ENCODE peak calls at places on chromosomes 11 and 22, in four cellular contexts. R is B cell, J is cardiac muscle cell, Q is type B pancreatic cell. M is an unnamed sample.

GRCh38 chr11:17519031-17519430 is 25.2 kb downstream of the USH1C start:
- DNase-seq in R (no peak), J (no peak), Q (no peak), M (no peak)

GRCh38 chr11:119338318-119338890 is 2.3 kb downstream of the C1QTNF5 start:
- DNase-seq in R (peak), J (peak), Q (peak), M (peak)

GRCh38 chr11:14270690-14271542 is 88.1 kb downstream of the RRAS2 start:
- DNase-seq in R (peak), J (no peak), Q (no peak), M (no peak)

GRCh38 chr22:44362249-44363040 is 49.7 kb upstream of the SHISAL1 start:
- DNase-seq in R (no peak), J (no peak), Q (no peak), M (no peak)

GRCh38 chr11:110331626-110332025 is 35.2 kb upstream of the RDX start:
- DNase-seq in R (no peak), J (no peak), Q (no peak), M (no peak)

GRCh38 chr22:38734203-38735100 is 21.3 kb downstream of the SUN2 start:
- DNase-seq in R (no peak), J (no peak), Q (no peak), M (no peak)

GRCh38 chr11:94788396-94788795 is 20.2 kb downstream of the AMOTL1 start:
- DNase-seq in R (no peak), J (no peak), Q (no peak), M (no peak)

GRCh38 chr11:64542172-64543125 is 48.6 kb upstream of the SLC22A12 start:
- DNase-seq in R (no peak), J (no peak), Q (no peak), M (no peak)

GRCh38 chr11:7032692-7033091 is 12.4 kb downstream of the NLRP14 start:
- DNase-seq in R (no peak), J (no peak), Q (no peak), M (no peak)

GRCh38 chr22:31497148-31497938 is 1.0 kb downstream of the SFI1 start:
- DNase-seq in R (no peak), J (no peak), Q (no peak), M (no peak)

GRCh38 chr22:31492151-31492550 is 2.5 kb upstream of the EIF4ENIF1 start:
- DNase-seq in R (no peak), J (peak), Q (no peak), M (no peak)

GRCh38 chr22:31495343-31495742 is 993 bp upstream of the SFI1 start:
- DNase-seq in R (no peak), J (no peak), Q (no peak), M (no peak)

GRCh38 chr22:31496735-31497146 is 405 bp downstream of the SFI1 start:
- DNase-seq in R (no peak), J (peak), Q (no peak), M (no peak)

DNA sequence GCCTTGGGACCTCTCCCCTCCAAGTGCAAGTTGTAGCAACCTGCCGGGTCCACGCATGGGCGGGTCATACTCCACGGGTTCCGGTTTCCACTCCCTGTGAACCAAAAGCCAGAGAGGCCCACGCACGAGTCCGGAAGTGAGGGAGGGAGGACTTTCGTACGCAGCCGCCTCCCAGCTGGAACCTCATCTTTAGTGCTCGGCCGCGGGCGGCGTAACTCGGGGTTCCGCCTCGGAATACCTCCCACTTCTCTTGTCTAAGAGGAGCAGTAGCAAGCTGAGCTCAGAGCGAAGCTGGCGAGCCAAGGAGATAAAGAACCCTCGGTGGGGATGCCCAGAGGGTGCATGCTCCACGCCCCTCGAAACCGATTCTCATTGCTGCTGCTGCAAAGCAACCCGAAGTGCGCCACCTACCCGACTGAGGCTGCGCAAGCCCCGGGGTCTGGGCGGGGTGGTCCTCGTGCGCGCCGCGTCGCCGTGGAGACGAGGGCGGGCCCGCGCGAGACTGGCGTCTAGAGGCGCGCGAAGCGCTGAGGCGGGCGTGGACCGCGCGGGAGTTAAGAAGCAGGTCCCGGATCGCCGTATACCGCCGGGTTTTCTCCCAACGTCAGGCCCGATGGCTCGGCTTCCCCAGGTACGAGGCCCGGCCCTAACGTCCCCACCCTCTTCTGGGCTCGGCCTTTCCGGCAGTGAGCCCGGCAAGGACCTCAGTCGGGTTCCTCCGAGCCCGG is at the start of gene SFI1:
- DNase-seq in R (peak), J (peak), Q (peak), M (peak)
- TF ChIP-seq CTCF in R (peak), J (peak), Q (peak), M (peak)

GRCh38 chr11:117945047-117945820 is 16.0 kb upstream of the TMPRSS13 start:
- DNase-seq in R (no peak), J (no peak), Q (no peak), M (no peak)
- TF ChIP-seq CTCF in R (no peak), J (no peak), Q (peak), M (no peak)

GRCh38 chr22:21643533-21644357 is 1.6 kb downstream of the SDF2L1 start:
- DNase-seq in R (no peak), J (no peak), Q (no peak), M (no peak)
- TF ChIP-seq CTCF in R (no peak), J (peak), Q (no peak), M (no peak)

GRCh38 chr11:75775056-75775455 is 6.5 kb downstream of the DGAT2 start:
- DNase-seq in R (no peak), J (no peak), Q (no peak), M (no peak)
- TF ChIP-seq CTCF in R (no peak), J (no peak), Q (no peak), M (no peak)

GRCh38 chr11:2565447-2566222 is 120.8 kb downstream of the KCNQ1 start:
- DNase-seq in R (no peak), J (no peak), Q (no peak), M (no peak)

GRCh38 chr11:2566223-2567025 is 121.6 kb downstream of the KCNQ1 start:
- DNase-seq in R (no peak), J (peak), Q (no peak), M (no peak)

GRCh38 chr11:2564588-2565440 is 120.0 kb downstream of the KCNQ1 start:
- DNase-seq in R (no peak), J (no peak), Q (no peak), M (no peak)

GRCh38 chr11:2569321-2569721 is 124.5 kb downstream of the KCNQ1 start:
- DNase-seq in R (no peak), J (no peak), Q (no peak), M (no peak)

GRCh38 chr11:2567026-2567671 is 122.3 kb downstream of the KCNQ1 start:
- DNase-seq in R (no peak), J (no peak), Q (no peak), M (no peak)
- TF ChIP-seq CTCF in R (no peak), J (no peak), Q (no peak), M (no peak)

GRCh38 chr11:107898270-107898669 is 30.0 kb upstream of the RAB39A start:
- DNase-seq in R (no peak), J (peak), Q (no peak), M (no peak)
- TF ChIP-seq CTCF in R (peak), J (peak), Q (peak), M (no peak)

M was measured in natural killer cell.